ENCODE peak calls at places on chromosomes 12 and 14, in ten cellular contexts. A is PC-3, V is tibial artery, I is lower leg skin, C is AG09319, S is cardiac muscle cell, X is ascending aorta, L is neural crest cell, G is BE2C, B is neural progenitor cell. U is an unnamed sample.
A peak's percentile ranks its signal among the peaks of the same experiment; 100 is the strongest.

GRCh38 chr12:49288412-49288853 is 6.5 kb upstream of the PRPH start:
- DNase-seq in A (peak; percentile 74), V (peak; percentile 62), I (no peak), C (no peak), S (peak; percentile 62), X (no peak), L (peak; percentile 67), G (peak; percentile 60), B (peak; percentile 72), U (peak; percentile 53)

GRCh38 chr14:75981426-75981825 is 369 bp downstream of the TGFB3 start:
- DNase-seq in A (no peak), V (no peak), I (peak; percentile 24), C (no peak), S (peak; percentile 32), X (no peak), L (no peak), G (no peak), B (peak; percentile 55), U (no peak)

GRCh38 chr14:53929871-53930685 is 26.5 kb downstream of the BMP4 start:
- DNase-seq in A (peak; percentile 68), V (no peak), I (no peak), C (no peak), S (peak; percentile 42), X (no peak), L (no peak), G (peak; percentile 36), B (peak; percentile 62), U (peak; percentile 76)

GRCh38 chr14:73786942-73787759 is 64.5 kb upstream of the PTGR2 start:
- DNase-seq in A (peak; percentile 56), V (peak; percentile 85), I (no peak), C (no peak), S (peak; percentile 83), X (no peak), L (peak; percentile 41), G (peak; percentile 64), B (peak; percentile 83), U (peak; percentile 45)

GRCh38 chr14:24171422-24172260 is at the start of gene REC8:
- DNase-seq in A (no peak), V (peak; percentile 81), I (no peak), C (no peak), S (peak; percentile 91), X (peak; percentile 38), L (peak; percentile 94), G (peak; percentile 94), B (peak; percentile 99), U (no peak)

GRCh38 chr14:79581912-79582576 is 629.3 kb downstream of the DIO2 start:
- DNase-seq in A (peak; percentile 20), V (no peak), I (no peak), C (no peak), S (no peak), X (no peak), L (no peak), G (no peak), B (no peak), U (peak; percentile 5)

GRCh38 chr12:119988440-119988787 is 622 bp upstream of the BICDL1 start:
- DNase-seq in A (no peak), V (no peak), I (no peak), C (no peak), S (no peak), X (no peak), L (no peak), G (no peak), B (no peak), U (no peak)

GRCh38 chr12:68225576-68226476 is at the start of gene IL26:
- DNase-seq in A (no peak), V (no peak), I (no peak), C (no peak), S (no peak), X (no peak), L (no peak), G (no peak), B (no peak), U (no peak)

GRCh38 chr14:63632932-63633514 is 8.6 kb downstream of the WDR89 start:
- DNase-seq in A (peak; percentile 71), V (no peak), I (no peak), C (no peak), S (no peak), X (no peak), L (no peak), G (no peak), B (no peak), U (no peak)

GRCh38 chr12:90938451-90938850 is 16.5 kb downstream of the CCER1 start:
- DNase-seq in A (peak; percentile 94), V (no peak), I (no peak), C (no peak), S (no peak), X (no peak), L (no peak), G (no peak), B (no peak), U (peak; percentile 25)

GRCh38 chr12:46487567-46488131 is 115.1 kb upstream of the SLC38A2 start:
- DNase-seq in A (no peak), V (no peak), I (no peak), C (no peak), S (no peak), X (no peak), L (no peak), G (no peak), B (no peak), U (no peak)

GRCh38 chr14:102255401-102256190 is 49.4 kb downstream of the MOK start:
- DNase-seq in A (no peak), V (no peak), I (no peak), C (no peak), S (no peak), X (no peak), L (no peak), G (no peak), B (no peak), U (peak; percentile 50)

DNA sequence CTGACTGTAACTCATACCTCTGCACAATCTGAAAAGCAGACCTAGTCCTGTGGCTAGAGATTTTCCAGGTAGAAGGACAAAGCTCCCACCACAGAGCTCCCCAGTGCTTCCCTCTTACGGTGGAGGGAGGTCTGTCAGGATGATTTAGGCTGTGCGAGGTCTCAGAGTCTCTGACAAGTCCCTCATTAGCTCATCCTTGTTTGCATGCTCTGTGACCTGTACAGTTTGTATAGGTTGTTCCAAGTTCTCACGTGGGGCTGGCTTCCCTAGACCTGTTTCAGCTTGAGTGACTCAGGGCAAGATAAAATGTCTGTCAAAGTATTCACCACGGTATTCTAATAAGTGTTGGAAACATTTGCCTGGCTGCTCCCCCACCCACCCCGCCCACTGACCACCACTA is 34.8 kb downstream of the ASCL1 start:
- DNase-seq in A (no peak), V (no peak), I (no peak), C (no peak), S (no peak), X (no peak), L (no peak), G (no peak), B (no peak), U (no peak)
- TF ChIP-seq CTCF in A (no peak), V (no peak), I (no peak), C (no peak), S (no peak), X (no peak), L (no peak), G (peak; percentile 17), B (peak; percentile 9), U (no peak)

DNA sequence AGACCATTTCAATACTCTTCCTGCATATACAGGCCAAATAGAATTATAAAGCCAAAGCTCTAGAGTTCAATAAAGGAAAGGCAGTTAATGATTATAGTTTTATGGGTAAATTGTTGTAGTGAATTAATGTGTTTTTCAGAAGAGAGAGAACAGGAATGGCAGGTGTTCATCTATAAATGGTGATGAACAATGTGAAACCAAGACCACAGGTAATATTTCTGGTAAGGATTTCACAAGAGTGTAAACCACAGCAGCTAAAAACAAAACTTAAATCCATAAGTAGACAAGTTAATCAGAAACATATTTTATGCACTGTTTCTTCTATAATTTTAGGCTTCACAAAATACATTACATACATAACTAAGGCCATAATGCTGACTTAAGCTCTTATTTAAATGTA is 204.4 kb downstream of the SYT1 start:
- DNase-seq in A (no peak), V (no peak), I (no peak), C (no peak), S (no peak), X (no peak), L (no peak), G (no peak), B (no peak), U (no peak)
- TF ChIP-seq CTCF in A (no peak), V (no peak), I (no peak), C (no peak), S (no peak), X (no peak), L (no peak), G (no peak), B (no peak), U (no peak)

GRCh38 chr14:66401447-66402095 is 84.6 kb upstream of the CCDC196 start:
- DNase-seq in A (peak; percentile 52), V (no peak), I (no peak), C (no peak), S (no peak), X (no peak), L (no peak), G (peak; percentile 17), B (peak; percentile 17), U (peak; percentile 13)
- TF ChIP-seq CTCF in A (peak; percentile 80), V (no peak), I (no peak), C (peak; percentile 1), S (peak; percentile 35), X (no peak), L (peak; percentile 57), G (peak; percentile 86), B (peak; percentile 47), U (peak; percentile 21)

GRCh38 chr12:85872497-85873091 is 1.5 kb upstream of the NTS start:
- DNase-seq in A (peak; percentile 81), V (no peak), I (no peak), C (peak; percentile 16), S (peak; percentile 72), X (no peak), L (no peak), G (no peak), B (peak; percentile 71), U (peak; percentile 16)

GRCh38 chr12:85877459-85877858 is 3.4 kb downstream of the NTS start:
- DNase-seq in A (no peak), V (no peak), I (no peak), C (no peak), S (no peak), X (no peak), L (no peak), G (no peak), B (no peak), U (no peak)

GRCh38 chr12:85874064-85874463 is at the start of gene NTS:
- DNase-seq in A (peak; percentile 15), V (no peak), I (no peak), C (no peak), S (peak; percentile 48), X (no peak), L (no peak), G (no peak), B (peak; percentile 42), U (no peak)
- TF ChIP-seq CTCF in A (peak; percentile 10), V (no peak), I (no peak), C (no peak), S (peak; percentile 12), X (no peak), L (no peak), G (peak; percentile 8), B (no peak), U (no peak)

DNA sequence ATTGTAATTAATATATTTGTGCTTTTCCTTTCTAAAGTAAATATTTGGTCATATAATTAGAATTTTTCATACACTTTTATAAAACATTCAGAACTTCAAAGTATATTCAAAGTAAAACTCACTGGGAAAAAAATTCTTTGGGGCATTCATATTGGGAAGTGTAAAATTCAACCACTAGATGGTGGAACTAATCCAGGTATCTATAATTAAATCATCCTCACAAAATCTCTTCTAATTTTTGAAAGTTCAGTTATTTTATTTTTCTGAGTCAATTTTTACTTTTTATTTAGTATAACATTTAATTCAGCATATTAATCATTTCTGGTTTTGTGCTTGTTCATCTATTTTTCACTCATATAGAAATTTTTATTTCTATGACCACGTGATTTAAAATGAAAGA is 81.0 kb downstream of the NTS start:
- DNase-seq in A (peak; percentile 25), V (no peak), I (no peak), C (no peak), S (no peak), X (no peak), L (no peak), G (no peak), B (no peak), U (no peak)
- TF ChIP-seq CTCF in A (peak; percentile 58), V (no peak), I (no peak), C (no peak), S (peak; percentile 29), X (no peak), L (peak; percentile 67), G (no peak), B (peak; percentile 35), U (no peak)

U was measured in Calu3.